ENCODE peak calls at places on chromosomes 7 and 10, in seven cellular contexts. P is mesendoderm, O is H1, R is IMR-90, K is neuronal stem cell, M is trophoblast cell, S is mesenchymal stem cell. N is an unnamed sample.

GRCh38 chr10:116719712-116720111 is 22.7 kb downstream of the HSPA12A start:
- DNase-seq in O (no peak), M (no peak), K (no peak), R (no peak), P (no peak), S (no peak), N (no peak)

GRCh38 chr10:132712698-132713232 is 73.2 kb downstream of the NKX6-2 start:
- DNase-seq in R (no peak), P (no peak), M (no peak), O (no peak), S (no peak), K (no peak), N (no peak)

GRCh38 chr7:29457565-29457971 is 106.1 kb upstream of the PRR15 start:
- DNase-seq in K (no peak), S (peak; percentile 72), M (no peak), O (no peak), P (no peak), R (no peak), N (no peak)

GRCh38 chr10:75229961-75230360 is 5.8 kb downstream of the COMTD1 start:
- DNase-seq in M (no peak), O (no peak), P (no peak), R (peak; percentile 71), S (peak; percentile 75), K (no peak), N (no peak)

GRCh38 chr10:1123972-1124371 is 67.8 kb downstream of the WDR37 start:
- DNase-seq in K (no peak), P (no peak), M (no peak), R (no peak), O (no peak), S (no peak), N (no peak)

GRCh38 chr10:71845410-71846406 is 5.3 kb downstream of the PSAP start:
- DNase-seq in P (no peak), M (no peak), S (no peak), K (no peak), O (no peak), R (peak; percentile 49), N (no peak)

GRCh38 chr7:12244129-12244528 is 33.0 kb downstream of the TMEM106B start:
- DNase-seq in K (peak; percentile 4), P (peak; percentile 86), O (peak; percentile 47), M (peak; percentile 17), S (peak; percentile 33), R (peak; percentile 8), N (peak; percentile 69)

GRCh38 chr7:414681-415560 is 104.7 kb downstream of the PDGFA start:
- DNase-seq in R (no peak), M (no peak), O (no peak), K (no peak), P (no peak), S (no peak), N (peak; percentile 25)

GRCh38 chr10:17835688-17836087 is 26.5 kb downstream of the MRC1 start:
- DNase-seq in K (no peak), O (no peak), S (peak; percentile 86), P (peak; percentile 98), R (peak; percentile 91), M (peak; percentile 76), N (peak; percentile 38)

GRCh38 chr10:89327803-89328441 is at the start of gene IFIT3:
- DNase-seq in O (no peak), P (peak; percentile 72), K (no peak), S (peak; percentile 94), R (peak; percentile 96), M (no peak), N (no peak)

GRCh38 chr10:117547301-117548153 is 5.0 kb downstream of the EMX2 start:
- DNase-seq in K (no peak), R (no peak), M (no peak), O (no peak), S (no peak), P (peak; percentile 56), N (peak; percentile 68)

GRCh38 chr10:7519351-7519750 is 108.5 kb upstream of the SFMBT2 start:
- DNase-seq in P (no peak), M (peak; percentile 79), K (no peak), R (no peak), O (no peak), S (no peak), N (no peak)

GRCh38 chr7:143318661-143319060 is 2.8 kb downstream of the CLCN1 start:
- DNase-seq in O (no peak), K (no peak), P (no peak), R (peak; percentile 49), S (peak; percentile 90), M (peak; percentile 7), N (no peak)

GRCh38 chr10:62761115-62761514 is 43.4 kb upstream of the ADO start:
- DNase-seq in O (no peak), M (no peak), K (no peak), S (no peak), P (no peak), R (no peak), N (no peak)

GRCh38 chr10:62759599-62760175 is 44.8 kb upstream of the ADO start:
- DNase-seq in K (no peak), O (no peak), S (no peak), M (no peak), R (no peak), P (no peak), N (peak; percentile 31)

GRCh38 chr10:62760401-62760800 is 44.1 kb upstream of the ADO start:
- DNase-seq in M (no peak), O (no peak), P (no peak), K (peak; percentile 51), S (no peak), R (no peak), N (no peak)

GRCh38 chr10:62754963-62755362 is 49.6 kb upstream of the ADO start:
- DNase-seq in K (no peak), P (no peak), O (no peak), M (no peak), R (no peak), S (no peak), N (no peak)

GRCh38 chr10:62755662-62756653 is 48.6 kb upstream of the ADO start:
- DNase-seq in S (no peak), R (no peak), O (no peak), M (no peak), K (no peak), P (no peak), N (no peak)
- H4K8ac ChIP-seq in S (no peak overlapping the region), R (no peak overlapping the region), O (no peak overlapping the region), M (no peak overlapping the region), K (no peak overlapping the region), P (no peak overlapping the region), N (no peak overlapping the region)

GRCh38 chr10:88060762-88061161 is 197.3 kb downstream of the PTEN start:
- DNase-seq in P (no peak), K (no peak), R (no peak), O (no peak), M (no peak), S (no peak), N (no peak)
- H4K8ac ChIP-seq in P (no peak overlapping the region), K (no peak overlapping the region), R (no peak overlapping the region), O (no peak overlapping the region), M (peak overlapping the region; percentile 3), S (no peak overlapping the region), N (no peak overlapping the region)

GRCh38 chr7:73397521-73397934 is 36.0 kb upstream of the FZD9 start:
- DNase-seq in O (peak; percentile 67), P (peak; percentile 77), R (no peak), M (no peak), K (peak; percentile 45), S (no peak), N (peak; percentile 74)
- H4K8ac ChIP-seq in O (peak overlapping the region; percentile 81), P (no peak overlapping the region), R (no peak overlapping the region), M (no peak overlapping the region), K (no peak overlapping the region), S (no peak overlapping the region), N (no peak overlapping the region)

GRCh38 chr7:127854383-127854782 is 176.9 kb downstream of the LRRC4 start:
- DNase-seq in S (no peak), O (no peak), P (no peak), R (no peak), M (no peak), K (no peak), N (no peak)

GRCh38 chr7:127859330-127859729 is 171.9 kb downstream of the LRRC4 start:
- DNase-seq in M (no peak), S (no peak), P (no peak), K (no peak), O (no peak), R (no peak), N (no peak)

GRCh38 chr7:127858091-127858914 is 172.9 kb downstream of the LRRC4 start:
- DNase-seq in O (no peak), K (no peak), P (no peak), M (no peak), R (no peak), S (no peak), N (no peak)

GRCh38 chr7:127858915-127859189 is 172.4 kb downstream of the LRRC4 start:
- DNase-seq in O (no peak), S (no peak), M (no peak), R (no peak), K (no peak), P (no peak), N (no peak)

GRCh38 chr7:127857464-127857841 is 173.8 kb downstream of the LRRC4 start:
- DNase-seq in S (no peak), R (no peak), M (no peak), P (no peak), K (no peak), O (no peak), N (no peak)
- H4K8ac ChIP-seq in S (no peak overlapping the region), R (no peak overlapping the region), M (no peak overlapping the region), P (no peak overlapping the region), K (no peak overlapping the region), O (no peak overlapping the region), N (no peak overlapping the region)

N was measured in H9.